ENCODE peak calls at places on chromosomes 2 and 18, in eight cellular contexts. W is gastrocnemius medialis, Q is ovary, F is psoas muscle, D is neural progenitor cell, Y is IMR-90, E is A549, J is PC-3. L is an unnamed sample.

GRCh38 chr2:230230087-230230486 is 4.6 kb downstream of the SP140 start:
- DNase-seq in D (no peak), W (no peak), Q (no peak), E (no peak), F (no peak), J (peak; percentile 48), Y (peak; percentile 90), L (no peak)

GRCh38 chr2:45014016-45014702 is 4.9 kb upstream of the SIX2 start:
- DNase-seq in E (peak; percentile 88), Q (no peak), F (peak; percentile 82), Y (no peak), W (peak; percentile 62), J (no peak), D (peak; percentile 89), L (peak; percentile 30)

GRCh38 chr2:215745316-215745715 is 268.0 kb downstream of the MREG start:
- DNase-seq in J (no peak), D (no peak), E (no peak), W (no peak), F (no peak), Q (no peak), Y (no peak), L (no peak)

GRCh38 chr18:54880706-54881105 is 52.4 kb downstream of the RAB27B start:
- DNase-seq in W (no peak), E (peak; percentile 56), D (no peak), F (no peak), Y (peak; percentile 79), Q (no peak), J (peak; percentile 69), L (no peak)

GRCh38 chr2:86223682-86224560 is 24.7 kb downstream of the MRPL35 start:
- DNase-seq in J (no peak), F (no peak), Q (no peak), W (no peak), E (no peak), Y (peak; percentile 59), D (peak; percentile 39), L (no peak)

GRCh38 chr2:235468978-235469694 is 24.7 kb upstream of the AGAP1 start:
- DNase-seq in Q (peak; percentile 21), Y (peak; percentile 94), W (peak; percentile 59), F (peak; percentile 18), D (peak; percentile 27), E (peak; percentile 76), J (peak; percentile 95), L (peak; percentile 37)

GRCh38 chr18:79405781-79406575 is 10.2 kb downstream of the NFATC1 start:
- DNase-seq in Q (no peak), Y (no peak), E (no peak), D (no peak), W (peak; percentile 59), J (no peak), F (no peak), L (peak; percentile 59)

GRCh38 chr18:39806519-39806918 is 2148.5 kb upstream of the PIK3C3 start:
- DNase-seq in Q (no peak), E (peak; percentile 35), J (peak; percentile 15), F (no peak), Y (no peak), D (no peak), W (no peak), L (no peak)

GRCh38 chr18:2540575-2540974 is 30.7 kb downstream of the METTL4 start:
- DNase-seq in E (no peak), Y (no peak), D (no peak), W (no peak), Q (no peak), F (no peak), J (no peak), L (no peak)

GRCh38 chr2:7706791-7707190 is 789.6 kb downstream of the RNF144A start:
- DNase-seq in Q (no peak), E (no peak), W (no peak), F (no peak), Y (no peak), D (no peak), J (peak; percentile 43), L (no peak)

GRCh38 chr2:69081001-69081400 is 68.0 kb downstream of the ANTXR1 start:
- DNase-seq in W (no peak), Y (no peak), D (no peak), J (no peak), E (no peak), F (no peak), Q (no peak), L (no peak)

GRCh38 chr18:63216911-63217311 is 102.7 kb downstream of the BCL2 start:
- DNase-seq in D (no peak), Y (no peak), Q (no peak), W (no peak), E (no peak), J (peak; percentile 10), F (no peak), L (no peak)

GRCh38 chr2:69589973-69590652 is 53.4 kb downstream of the AAK1 start:
- DNase-seq in D (peak; percentile 44), F (peak; percentile 27), Q (no peak), W (peak; percentile 63), E (no peak), J (no peak), Y (peak; percentile 62), L (no peak)

GRCh38 chr2:127343277-127343676 is 44.5 kb downstream of the MAP3K2 start:
- DNase-seq in Y (no peak), Q (no peak), E (no peak), J (no peak), F (no peak), W (no peak), D (no peak), L (no peak)

GRCh38 chr2:3312576-3313345 is 64.9 kb downstream of the EIPR1 start:
- DNase-seq in Y (no peak), D (no peak), Q (no peak), E (no peak), J (no peak), F (no peak), W (no peak), L (no peak)

GRCh38 chr18:9329471-9329870 is 5.1 kb upstream of the TWSG1 start:
- DNase-seq in F (no peak), W (no peak), J (peak; percentile 94), Y (no peak), D (no peak), E (no peak), Q (no peak), L (no peak)

GRCh38 chr2:6975988-6976387 is 58.8 kb downstream of the RNF144A start:
- DNase-seq in F (no peak), Q (no peak), D (no peak), W (no peak), J (peak; percentile 96), E (peak; percentile 19), Y (no peak), L (no peak)

GRCh38 chr2:47039502-47039870 is 115.6 kb downstream of the STPG4 start:
- DNase-seq in Y (no peak), W (no peak), D (no peak), E (no peak), Q (no peak), J (no peak), F (no peak), L (no peak)

GRCh38 chr2:47041891-47042684 is 113.0 kb downstream of the STPG4 start:
- DNase-seq in Y (no peak), D (no peak), F (no peak), E (no peak), Q (no peak), W (no peak), J (no peak), L (no peak)

GRCh38 chr2:47039913-47040562 is 115.1 kb downstream of the STPG4 start:
- DNase-seq in D (no peak), E (no peak), W (no peak), Y (peak; percentile 85), F (no peak), Q (no peak), J (no peak), L (no peak)

GRCh38 chr2:47041065-47041464 is 114.0 kb downstream of the STPG4 start:
- DNase-seq in F (peak; percentile 75), W (peak; percentile 97), J (no peak), Q (peak; percentile 48), Y (no peak), E (no peak), D (no peak), L (peak; percentile 68)

DNA sequence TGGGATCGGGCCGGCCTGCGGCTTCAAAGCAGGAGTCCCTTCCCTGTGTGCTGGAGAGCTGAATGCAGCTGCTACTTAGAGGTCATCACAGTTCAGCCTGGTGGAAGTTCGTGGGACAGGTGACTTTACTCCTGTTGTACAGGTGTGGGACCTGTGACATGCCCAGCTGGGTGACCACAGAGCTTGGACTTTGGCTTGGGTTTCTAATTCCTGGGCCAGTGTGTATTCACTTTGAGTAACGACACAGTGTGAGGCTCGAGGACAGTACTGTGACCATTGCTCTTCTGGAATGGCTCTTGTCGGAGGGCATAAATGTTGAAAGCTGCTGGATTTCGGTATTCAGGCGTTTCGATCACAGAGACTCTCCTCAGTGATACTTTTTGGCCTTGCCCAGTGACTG is 114.4 kb downstream of the STPG4 start:
- DNase-seq in Y (no peak), J (no peak), D (no peak), E (no peak), Q (no peak), W (no peak), F (no peak), L (no peak)
- H3K27ac ChIP-seq in Y (peak overlapping the region; percentile 81), J (no peak overlapping the region), D (no peak overlapping the region), E (peak overlapping the region; percentile 16), Q (no peak overlapping the region), W (peak overlapping the region; percentile 91), F (peak overlapping the region; percentile 88), L (peak overlapping the region; percentile 77)

GRCh38 chr2:132538331-132538855 is 121.8 kb downstream of the GPR39 start:
- DNase-seq in Q (no peak), F (no peak), D (peak; percentile 22), J (no peak), W (no peak), Y (no peak), E (no peak), L (no peak)
- H3K9me3 ChIP-seq in Q (no peaks in the 10 kb centered on the region), F (peaks cover 13% of the 10 kb centered on the region), D (no peaks in the 10 kb centered on the region), J (peaks cover 13% of the 10 kb centered on the region), W (no peaks in the 10 kb centered on the region), Y (peaks cover 6% of the 10 kb centered on the region), E (peaks cover 6% of the 10 kb centered on the region), L (peaks cover 6% of the 10 kb centered on the region)

DNA sequence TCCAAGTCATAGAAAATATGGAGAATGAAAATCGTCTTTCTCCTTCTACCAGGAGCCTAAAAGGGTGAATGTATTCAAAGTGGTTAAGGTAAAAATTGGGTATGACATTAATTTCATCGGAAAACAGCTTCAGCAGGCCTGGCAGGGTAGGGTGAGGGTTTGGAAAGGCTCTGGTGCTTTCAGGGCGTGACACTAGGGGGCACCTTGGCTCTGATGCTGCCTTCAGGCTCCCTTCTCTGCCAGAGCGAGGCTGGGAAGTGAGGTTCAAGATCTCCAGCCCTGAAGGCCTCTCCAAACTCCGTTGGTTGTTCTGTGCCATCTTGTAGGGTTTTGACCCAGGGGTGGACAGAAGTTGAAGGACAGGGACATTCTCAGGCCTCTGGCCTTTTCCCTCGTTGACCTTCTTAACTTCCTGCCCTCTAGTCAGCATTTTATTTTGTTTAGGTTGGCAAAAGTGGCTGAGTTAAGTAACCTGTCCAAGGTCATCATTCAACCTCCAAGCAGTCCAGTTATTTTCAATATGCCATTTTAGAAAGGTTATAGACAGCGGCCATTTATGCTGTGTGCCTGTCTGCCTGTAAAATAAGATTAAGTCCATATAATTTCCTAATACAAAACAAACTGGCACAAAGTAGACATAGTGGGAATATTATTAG is 40.3 kb downstream of the EML6 start:
- DNase-seq in W (no peak), D (peak; percentile 47), Y (no peak), Q (no peak), J (no peak), E (peak; percentile 38), F (no peak), L (no peak)
- TF ChIP-seq CTCF in W (no peak), D (peak; percentile 58), Y (peak; percentile 26), Q (no peak), J (peak; percentile 39), E (peak; percentile 47), F (no peak), L (no peak)

GRCh38 chr18:3870914-3871313 is 420.9 kb downstream of the TGIF1 start:
- DNase-seq in W (no peak), F (no peak), J (no peak), D (no peak), Y (no peak), Q (no peak), E (no peak), L (no peak)
- H3K27ac ChIP-seq in W (no peak overlapping the region), F (no peak overlapping the region), J (no peak overlapping the region), D (no peak overlapping the region), Y (no peak overlapping the region), Q (no peak overlapping the region), E (peak overlapping the region; percentile 4), L (no peak overlapping the region)

L was measured in heart right ventricle.